ENCODE peak calls at places on chromosomes 1 and 21, in nine cellular contexts. O is stimulated activated CD4-positive, alpha-beta T cell treated with anti-CD3 and anti-CD28 coated beads, Interleukin-15, amount 100 ng/mL, for 48 hours; M is NCI-H446 treated with DMSO at 0.1 percent for 48 hours; S is iPS-NIHi11; A is ovary; F is prostate gland; T is Caco-2; I is DMS153; R is activated CD4-positive, alpha-beta memory T cell treated with anti-CD3 and anti-CD28 coated beads, Interleukin-2, amount 10 ng/mL, durations not matched to agents 7 days and 5 days. H is an unnamed sample.
A peak's percentile ranks its signal among the peaks of the same experiment; 100 is the strongest.

GRCh38 chr1:77975386-77975785 is 3.5 kb downstream of the FUBP1 start:
- DNase-seq in O (no peak), M (no peak), S (no peak), A (no peak), F (no peak), T (no peak), I (no peak), R (no peak), H (peak; percentile 32)

GRCh38 chr1:79874289-79874688 is 867.8 kb upstream of the ADGRL4 start:
- DNase-seq in O (no peak), M (no peak), S (no peak), A (no peak), F (no peak), T (no peak), I (no peak), R (no peak), H (no peak)

GRCh38 chr1:41742219-41742618 is 176.5 kb downstream of the HIVEP3 start:
- DNase-seq in O (no peak), M (no peak), S (no peak), A (no peak), F (no peak), T (no peak), I (peak; percentile 96), R (no peak), H (peak; percentile 49)

GRCh38 chr1:207336559-207337467 is 15.3 kb downstream of the CD55 start:
- DNase-seq in O (peak; percentile 28), M (no peak), S (no peak), A (no peak), F (no peak), T (no peak), I (peak; percentile 58), R (peak; percentile 53), H (no peak)

GRCh38 chr21:45957986-45958610 is 23.5 kb upstream of the COL6A1 start:
- DNase-seq in O (no peak), M (no peak), S (no peak), A (peak; percentile 63), F (no peak), T (no peak), I (no peak), R (no peak), H (peak; percentile 56)

GRCh38 chr1:14924455-14925325 is 228.9 kb upstream of the TMEM51 start:
- DNase-seq in O (no peak), M (no peak), S (peak; percentile 78), A (peak; percentile 69), F (peak; percentile 50), T (no peak), I (no peak), R (peak; percentile 19), H (peak; percentile 65)

GRCh38 chr1:206684478-206685255 is at the start of gene MAPKAPK2:
- DNase-seq in O (peak; percentile 66), M (peak; percentile 35), S (peak; percentile 97), A (peak; percentile 83), F (peak; percentile 80), T (peak; percentile 67), I (no peak), R (peak; percentile 80), H (peak; percentile 80)

GRCh38 chr21:34909492-34910292 is 139.4 kb downstream of the RUNX1 start:
- DNase-seq in O (no peak), M (no peak), S (no peak), A (no peak), F (no peak), T (no peak), I (no peak), R (no peak), H (no peak)

GRCh38 chr1:115098979-115099692 is 9.8 kb upstream of the TSPAN2 start:
- DNase-seq in O (peak; percentile 27), M (no peak), S (no peak), A (peak; percentile 25), F (peak; percentile 76), T (no peak), I (peak; percentile 91), R (peak; percentile 79), H (peak; percentile 52)

H was measured in fibroblast of villous mesenchyme.